ENCODE peak calls at places on chromosomes 7 and 10, in four cellular contexts. I is foreskin fibroblast; C is CD8-positive, alpha-beta T cell; O is left ventricle myocardium inferior. U is an unnamed sample.

GRCh38 chr7:25669954-25670841 is 441.9 kb upstream of the NPVF start:
- DNase-seq in I (no peak), C (no peak), O (peak), U (peak)

GRCh38 chr7:100603697-100604077 is 1.5 kb downstream of the PCOLCE start:
- DNase-seq in I (peak), C (no peak), O (no peak), U (no peak)

GRCh38 chr10:76461024-76461423 is 1029.6 kb downstream of the LRMDA start:
- DNase-seq in I (no peak), C (no peak), O (no peak), U (no peak)

GRCh38 chr10:93224005-93224779 is 150.5 kb downstream of the CYP26A1 start:
- DNase-seq in I (no peak), C (no peak), O (no peak), U (peak)

GRCh38 chr10:124220971-124221355 is 127.6 kb upstream of the CHST15 start:
- DNase-seq in I (no peak), C (no peak), O (no peak), U (no peak)

GRCh38 chr7:138669364-138669763 is 31.8 kb downstream of the SVOPL start:
- DNase-seq in I (no peak), C (no peak), O (no peak), U (no peak)

GRCh38 chr10:104256335-104257080 is 1.8 kb downstream of the GSTO1 start:
- DNase-seq in I (no peak), C (no peak), O (no peak), U (no peak)

GRCh38 chr7:158327571-158328180 is 259.9 kb downstream of the PTPRN2 start:
- DNase-seq in I (no peak), C (no peak), O (no peak), U (no peak)

GRCh38 chr10:17588420-17588819 is 28.8 kb downstream of the HACD1 start:
- DNase-seq in I (no peak), C (no peak), O (no peak), U (no peak)

GRCh38 chr7:100837099-100837836 is 9.9 kb upstream of the EPHB4 start:
- DNase-seq in I (peak), C (peak), O (peak), U (peak)

GRCh38 chr7:151313857-151314256 is 27.8 kb upstream of the NUB1 start:
- DNase-seq in I (peak), C (no peak), O (peak), U (no peak)

GRCh38 chr7:117269417-117269816 is 53.4 kb downstream of the WNT2 start:
- DNase-seq in I (peak), C (no peak), O (no peak), U (no peak)

GRCh38 chr7:150968056-150968455 is 10.1 kb downstream of the KCNH2 start:
- DNase-seq in I (no peak), C (no peak), O (peak), U (no peak)

GRCh38 chr10:22438714-22439113 is 93.4 kb downstream of the SPAG6 start:
- DNase-seq in I (no peak), C (no peak), O (no peak), U (peak)

GRCh38 chr7:47535033-47535703 is 46.7 kb downstream of the TNS3 start:
- DNase-seq in I (peak), C (no peak), O (no peak), U (no peak)

GRCh38 chr10:88118769-88119559 is 255.5 kb downstream of the PTEN start:
- DNase-seq in I (no peak), C (no peak), O (no peak), U (no peak)

GRCh38 chr10:6128591-6129383 is 40.0 kb downstream of the RBM17 start:
- DNase-seq in I (peak), C (no peak), O (no peak), U (no peak)

GRCh38 chr10:16890691-16891090 is 73.5 kb upstream of the RSU1 start:
- DNase-seq in I (no peak), C (no peak), O (no peak), U (no peak)

GRCh38 chr10:15684768-15685167 is 35.0 kb downstream of the ITGA8 start:
- DNase-seq in I (peak), C (no peak), O (no peak), U (no peak)

GRCh38 chr10:110837418-110838120 is 34.2 kb upstream of the PDCD4 start:
- DNase-seq in I (no peak), C (no peak), O (no peak), U (no peak)

GRCh38 chr7:48868916-48869315 is 55.4 kb upstream of the CDC14C start:
- DNase-seq in I (no peak), C (no peak), O (no peak), U (no peak)
- TF ChIP-seq CTCF in I (no peak), C (no peak), O (no peak), U (no peak)

GRCh38 chr10:71214641-71215160 is 2.3 kb downstream of the UNC5B start:
- DNase-seq in I (no peak), C (no peak), O (no peak), U (no peak)
- H3K4me3 ChIP-seq in I (peak), C (no peak), O (peak), U (no peak)

GRCh38 chr7:51275532-51275931 is 41.1 kb downstream of the COBL start:
- DNase-seq in I (no peak), C (no peak), O (no peak), U (peak)

GRCh38 chr7:51270965-51271364 is 45.6 kb downstream of the COBL start:
- DNase-seq in I (no peak), C (no peak), O (no peak), U (peak)

GRCh38 chr7:51274001-51274400 is 42.6 kb downstream of the COBL start:
- DNase-seq in I (no peak), C (no peak), O (no peak), U (no peak)

GRCh38 chr7:51274955-51275354 is 41.7 kb downstream of the COBL start:
- DNase-seq in I (no peak), C (no peak), O (no peak), U (peak)

DNA sequence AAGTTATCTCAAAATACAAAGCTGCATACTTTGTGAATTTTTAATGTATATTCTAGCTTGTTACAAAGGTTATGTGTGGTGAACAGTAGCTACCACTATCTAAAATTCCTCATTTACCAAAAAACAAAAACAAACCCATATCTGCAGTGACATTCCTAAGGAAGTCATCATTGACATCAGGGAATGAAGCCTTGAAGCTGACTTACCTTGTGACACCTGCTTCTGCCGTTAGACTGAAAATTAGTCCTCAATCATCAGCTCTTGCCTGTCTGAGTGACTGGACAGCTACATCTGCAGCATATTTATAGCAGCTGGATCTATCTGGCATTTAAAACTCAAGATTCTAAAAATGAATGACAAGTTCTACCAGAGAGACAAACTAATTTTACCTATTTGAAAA is 43.2 kb downstream of the COBL start:
- DNase-seq in I (no peak), C (no peak), O (no peak), U (no peak)
- TF ChIP-seq CTCF in I (no peak), C (no peak), O (no peak), U (no peak)

DNA sequence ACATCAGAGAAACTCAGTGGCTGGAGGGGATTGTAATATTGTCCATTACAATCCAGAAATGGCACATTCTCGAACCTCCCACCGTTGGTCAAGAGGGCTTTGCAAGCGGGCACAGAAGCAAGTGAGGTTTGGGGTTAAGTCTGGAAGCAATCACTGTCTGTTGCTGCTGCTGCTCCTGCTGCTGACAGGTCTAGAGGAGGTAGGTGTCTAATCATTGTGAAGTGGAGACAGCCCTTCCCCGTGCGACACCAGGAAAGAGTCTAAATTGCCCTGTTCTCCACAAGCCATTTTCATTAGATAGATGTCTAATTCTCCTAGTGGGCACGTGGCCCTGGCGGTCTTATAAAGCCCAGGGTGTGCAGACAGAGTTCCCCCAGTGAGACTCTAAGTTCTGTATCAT is 43.5 kb downstream of the NPS start:
- DNase-seq in I (no peak), C (no peak), O (no peak), U (no peak)
- H3K4me3 ChIP-seq in I (no peak), C (no peak), O (no peak), U (no peak)

DNA sequence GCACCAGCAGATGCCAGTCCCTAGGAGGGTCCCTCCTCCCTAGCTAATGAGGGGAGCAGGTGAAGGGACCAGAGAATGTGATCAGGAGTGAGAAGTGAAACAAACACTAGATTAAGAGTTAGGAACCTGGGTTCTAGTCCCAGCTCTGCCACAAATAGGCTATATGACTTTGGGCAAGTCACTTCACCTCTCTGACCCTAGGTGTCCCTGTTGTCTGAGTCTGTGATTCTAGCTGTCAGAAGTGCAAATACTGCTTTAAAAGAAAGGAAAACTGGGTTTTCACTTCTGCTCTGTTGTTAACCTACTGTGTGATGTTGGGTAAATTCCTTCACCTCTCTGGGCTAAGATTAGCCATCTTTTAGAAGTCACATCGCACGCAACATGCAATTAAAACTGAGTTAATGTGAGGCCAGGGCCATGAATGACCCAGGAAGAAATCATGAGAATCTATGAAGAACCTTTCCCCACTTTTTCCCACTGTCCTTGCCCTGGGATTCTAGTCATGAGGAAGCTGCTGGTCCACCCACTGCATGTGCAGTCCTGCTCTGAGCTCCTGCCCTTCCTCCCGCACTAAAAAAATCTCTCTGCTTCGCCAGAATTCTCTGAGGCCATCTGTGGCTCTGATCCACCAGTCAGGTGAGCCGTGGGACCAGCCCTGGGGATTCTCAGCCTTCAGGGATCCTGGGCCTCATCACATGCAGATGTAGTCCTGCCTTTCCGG is 181.8 kb downstream of the PLXNA4 start:
- DNase-seq in I (peak), C (peak), O (no peak), U (no peak)
- TF ChIP-seq CTCF in I (peak), C (peak), O (peak), U (no peak)

DNA sequence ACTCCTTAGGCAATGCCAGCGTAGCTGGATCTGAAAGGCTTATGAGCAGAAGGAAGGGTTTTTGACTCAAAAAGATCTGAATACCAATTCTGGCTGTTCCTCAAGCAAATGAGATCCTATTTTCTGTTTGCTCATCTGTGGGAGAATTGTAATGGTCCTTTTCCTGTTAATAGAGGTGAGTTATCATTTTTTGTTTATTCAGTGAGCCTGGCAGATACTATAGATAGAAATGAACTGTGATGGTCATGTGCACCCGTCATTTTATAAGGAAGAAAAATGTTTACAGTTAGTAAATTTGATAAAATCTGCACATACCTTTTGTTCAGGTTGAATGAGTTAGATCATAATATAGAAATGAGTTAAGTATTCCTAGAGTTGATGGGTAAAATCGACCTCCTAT is 97.7 kb downstream of the ACTR3B start:
- DNase-seq in I (no peak), C (no peak), O (no peak), U (no peak)
- H3K4me3 ChIP-seq in I (no peak), C (no peak), O (no peak), U (no peak)

GRCh38 chr7:143287321-143287934 is 723 bp upstream of the CASP2 start:
- DNase-seq in I (no peak), C (no peak), O (no peak), U (no peak)

GRCh38 chr7:143289421-143289820 is 1.3 kb downstream of the CASP2 start:
- DNase-seq in I (peak), C (no peak), O (no peak), U (no peak)

GRCh38 chr7:143286522-143286890 is 1.6 kb upstream of the CASP2 start:
- DNase-seq in I (no peak), C (no peak), O (no peak), U (no peak)

GRCh38 chr7:143288836-143289235 is 685 bp downstream of the CASP2 start:
- DNase-seq in I (peak), C (no peak), O (no peak), U (no peak)

GRCh38 chr7:143287935-143288826 is at the start of gene CASP2:
- DNase-seq in I (peak), C (peak), O (peak), U (peak)
- TF ChIP-seq CTCF in I (peak), C (peak), O (peak), U (peak)

GRCh38 chr7:45001138-45001694 is 1.2 kb downstream of the CCM2 start:
- DNase-seq in I (peak), C (peak), O (no peak), U (no peak)
- H3K4me3 ChIP-seq in I (peak), C (peak), O (peak), U (peak)

U was measured in esophagus muscularis mucosa.